ENCODE peak calls at places on chromosomes 2 and 18, in nine cellular contexts. One of them, this sample, is unnamed.

GRCh38 chr2:75464348-75464946 is 96.3 kb downstream of the EVA1A start:
- DNase-seq in MM.1S: no peak
- DNase-seq in RWPE1: peak
- DNase-seq in right lobe of liver: no peak
- DNase-seq in hypothalamus: no peak
- DNase-seq in iris pigment epithelial cell: peak
- DNase-seq in H4: peak
- DNase-seq in NCI-H1092: no peak
- DNase-seq in NAMALWA: peak
- DNase-seq in this sample: no peak

GRCh38 chr18:63553117-63553516 is 10.9 kb downstream of the SERPINB12 start:
- DNase-seq in MM.1S: no peak
- DNase-seq in RWPE1: peak
- DNase-seq in right lobe of liver: no peak
- DNase-seq in hypothalamus: no peak
- DNase-seq in iris pigment epithelial cell: peak
- DNase-seq in H4: peak
- DNase-seq in NCI-H1092: no peak
- DNase-seq in NAMALWA: no peak
- DNase-seq in this sample: no peak

GRCh38 chr2:73163522-73164367 is 38.6 kb upstream of the NOTO start:
- DNase-seq in MM.1S: peak
- DNase-seq in RWPE1: peak
- DNase-seq in right lobe of liver: peak
- DNase-seq in hypothalamus: peak
- DNase-seq in iris pigment epithelial cell: peak
- DNase-seq in H4: peak
- DNase-seq in NCI-H1092: no peak
- DNase-seq in NAMALWA: peak
- DNase-seq in this sample: peak

GRCh38 chr2:191150451-191151314 is at the start of gene STAT4:
- DNase-seq in MM.1S: peak
- DNase-seq in RWPE1: no peak
- DNase-seq in right lobe of liver: peak
- DNase-seq in hypothalamus: peak
- DNase-seq in iris pigment epithelial cell: peak
- DNase-seq in H4: no peak
- DNase-seq in NCI-H1092: no peak
- DNase-seq in NAMALWA: peak
- DNase-seq in this sample: no peak

GRCh38 chr2:4047961-4048891 is 344.9 kb downstream of the DCDC2C start:
- DNase-seq in MM.1S: no peak
- DNase-seq in RWPE1: no peak
- DNase-seq in right lobe of liver: no peak
- DNase-seq in hypothalamus: no peak
- DNase-seq in iris pigment epithelial cell: peak
- DNase-seq in H4: no peak
- DNase-seq in NCI-H1092: no peak
- DNase-seq in NAMALWA: no peak
- DNase-seq in this sample: no peak

GRCh38 chr2:175855794-175856453 is 146.1 kb downstream of the LNPK start:
- DNase-seq in MM.1S: no peak
- DNase-seq in RWPE1: peak
- DNase-seq in right lobe of liver: no peak
- DNase-seq in hypothalamus: no peak
- DNase-seq in iris pigment epithelial cell: peak
- DNase-seq in H4: peak
- DNase-seq in NCI-H1092: no peak
- DNase-seq in NAMALWA: no peak
- DNase-seq in this sample: no peak

GRCh38 chr2:189163889-189164288 is 15.7 kb downstream of the COL5A2 start:
- DNase-seq in MM.1S: no peak
- DNase-seq in RWPE1: no peak
- DNase-seq in right lobe of liver: no peak
- DNase-seq in hypothalamus: no peak
- DNase-seq in iris pigment epithelial cell: peak
- DNase-seq in H4: peak
- DNase-seq in NCI-H1092: no peak
- DNase-seq in NAMALWA: no peak
- DNase-seq in this sample: no peak

GRCh38 chr18:47730795-47731194 is 199.7 kb downstream of the SMAD2 start:
- DNase-seq in MM.1S: no peak
- DNase-seq in RWPE1: no peak
- DNase-seq in right lobe of liver: no peak
- DNase-seq in hypothalamus: no peak
- DNase-seq in iris pigment epithelial cell: peak
- DNase-seq in H4: peak
- DNase-seq in NCI-H1092: no peak
- DNase-seq in NAMALWA: no peak
- DNase-seq in this sample: no peak

GRCh38 chr18:10386956-10387355 is 67.5 kb upstream of the APCDD1 start:
- DNase-seq in MM.1S: no peak
- DNase-seq in RWPE1: no peak
- DNase-seq in right lobe of liver: no peak
- DNase-seq in hypothalamus: no peak
- DNase-seq in iris pigment epithelial cell: no peak
- DNase-seq in H4: no peak
- DNase-seq in NCI-H1092: no peak
- DNase-seq in NAMALWA: no peak
- DNase-seq in this sample: no peak

GRCh38 chr2:156540706-156541105 is 104.5 kb downstream of the GPD2 start:
- DNase-seq in MM.1S: no peak
- DNase-seq in RWPE1: no peak
- DNase-seq in right lobe of liver: no peak
- DNase-seq in hypothalamus: no peak
- DNase-seq in iris pigment epithelial cell: no peak
- DNase-seq in H4: no peak
- DNase-seq in NCI-H1092: no peak
- DNase-seq in NAMALWA: no peak
- DNase-seq in this sample: no peak

GRCh38 chr2:75577280-75577679 is 16.5 kb upstream of the EVA1A start:
- DNase-seq in MM.1S: no peak
- DNase-seq in RWPE1: no peak
- DNase-seq in right lobe of liver: no peak
- DNase-seq in hypothalamus: no peak
- DNase-seq in iris pigment epithelial cell: no peak
- DNase-seq in H4: no peak
- DNase-seq in NCI-H1092: no peak
- DNase-seq in NAMALWA: no peak
- DNase-seq in this sample: no peak

GRCh38 chr2:39435974-39436591 is 1.0 kb downstream of the MAP4K3 start:
- DNase-seq in MM.1S: peak
- DNase-seq in RWPE1: peak
- DNase-seq in right lobe of liver: no peak
- DNase-seq in hypothalamus: no peak
- DNase-seq in iris pigment epithelial cell: peak
- DNase-seq in H4: no peak
- DNase-seq in NCI-H1092: no peak
- DNase-seq in NAMALWA: peak
- DNase-seq in this sample: no peak

GRCh38 chr2:112021781-112022231 is 33.3 kb upstream of the TMEM87B start:
- DNase-seq in MM.1S: no peak
- DNase-seq in RWPE1: no peak
- DNase-seq in right lobe of liver: no peak
- DNase-seq in hypothalamus: no peak
- DNase-seq in iris pigment epithelial cell: peak
- DNase-seq in H4: peak
- DNase-seq in NCI-H1092: no peak
- DNase-seq in NAMALWA: no peak
- DNase-seq in this sample: no peak

GRCh38 chr2:149612122-149612521 is 24.5 kb upstream of the MMADHC start:
- DNase-seq in MM.1S: no peak
- DNase-seq in RWPE1: no peak
- DNase-seq in right lobe of liver: no peak
- DNase-seq in hypothalamus: no peak
- DNase-seq in iris pigment epithelial cell: peak
- DNase-seq in H4: no peak
- DNase-seq in NCI-H1092: no peak
- DNase-seq in NAMALWA: no peak
- DNase-seq in this sample: no peak